ENCODE peak calls at places on chromosome 10, in six cellular contexts. U is cardiac muscle cell, M is IMR-90, H is stomach, T is nephron progenitor cell, P is kidney epithelial cell. A is an unnamed sample.

GRCh38 chr10:100345570-100346330 is 1.3 kb upstream of the SCD start:
- DNase-seq in M (peak; percentile 74), T (no peak), U (peak; percentile 31), H (no peak), P (peak; percentile 45), A (peak; percentile 79)

GRCh38 chr10:133030791-133031190 is 56.9 kb upstream of the ADGRA1 start:
- DNase-seq in H (no peak), P (no peak), M (no peak), T (peak; percentile 49), U (peak; percentile 38), A (no peak)

GRCh38 chr10:52871191-52871843 is 98.7 kb upstream of the MBL2 start:
- DNase-seq in P (no peak), U (no peak), T (no peak), M (no peak), H (no peak), A (no peak)

GRCh38 chr10:77105756-77106155 is 531.9 kb downstream of the KCNMA1 start:
- DNase-seq in H (no peak), P (no peak), M (peak; percentile 42), T (no peak), U (no peak), A (peak; percentile 20)

GRCh38 chr10:72455889-72456588 is 101.3 kb upstream of the DNAJB12 start:
- DNase-seq in T (no peak), U (peak; percentile 5), M (peak; percentile 22), H (no peak), P (peak; percentile 23), A (no peak)

GRCh38 chr10:58473966-58474365 is 38.7 kb upstream of the BICC1 start:
- DNase-seq in T (no peak), U (no peak), P (no peak), H (no peak), M (peak; percentile 53), A (peak; percentile 30)

GRCh38 chr10:46035923-46036849 is 5.8 kb upstream of the NCOA4 start:
- DNase-seq in T (no peak), H (no peak), P (no peak), U (no peak), M (no peak), A (no peak)

GRCh38 chr10:282294-283139 is 147.3 kb downstream of the ZMYND11 start:
- DNase-seq in H (no peak), P (no peak), U (no peak), M (peak; percentile 72), T (no peak), A (peak; percentile 47)

GRCh38 chr10:118045842-118046490 is 775 bp downstream of the RAB11FIP2 start:
- DNase-seq in H (peak; percentile 33), U (peak; percentile 30), P (no peak), T (no peak), M (peak; percentile 29), A (peak; percentile 38)

GRCh38 chr10:77667426-77668324 is 30.1 kb upstream of the KCNMA1 start:
- DNase-seq in H (no peak), U (no peak), T (no peak), M (no peak), P (no peak), A (no peak)

GRCh38 chr10:92811986-92812385 is 36.3 kb upstream of the EXOC6 start:
- DNase-seq in M (no peak), U (no peak), T (no peak), P (no peak), H (no peak), A (no peak)

GRCh38 chr10:11638055-11638698 is 26.7 kb upstream of the USP6NL start:
- DNase-seq in P (no peak), M (no peak), T (no peak), H (no peak), U (no peak), A (no peak)

GRCh38 chr10:123007558-123008378 is 827 bp downstream of the IKZF5 start:
- DNase-seq in T (peak; percentile 11), U (peak; percentile 64), M (peak; percentile 62), P (peak; percentile 35), H (peak; percentile 34), A (peak; percentile 54)

GRCh38 chr10:60208676-60209269 is 180.9 kb downstream of the ANK3 start:
- DNase-seq in P (no peak), H (no peak), U (peak; percentile 54), T (no peak), M (peak; percentile 49), A (peak; percentile 60)

GRCh38 chr10:1452777-1453176 is 284.5 kb downstream of the ADARB2 start:
- DNase-seq in M (no peak), T (no peak), U (no peak), P (no peak), H (no peak), A (no peak)

GRCh38 chr10:11157292-11158052 is 139.8 kb downstream of the CELF2 start:
- DNase-seq in P (no peak), H (no peak), U (no peak), M (no peak), T (no peak), A (no peak)

GRCh38 chr10:123146013-123146891 is 1.7 kb upstream of the HMX2 start:
- DNase-seq in H (no peak), M (no peak), P (no peak), T (peak; percentile 35), U (no peak), A (no peak)

GRCh38 chr10:26269754-26270153 is 53.2 kb downstream of the GAD2 start:
- DNase-seq in T (peak; percentile 18), U (peak; percentile 62), M (no peak), P (peak; percentile 10), H (no peak), A (peak; percentile 8)

GRCh38 chr10:66943590-66943989 is 17.8 kb downstream of the LRRTM3 start:
- DNase-seq in P (no peak), M (no peak), U (no peak), H (no peak), T (no peak), A (no peak)

GRCh38 chr10:119246862-119247549 is 39.6 kb downstream of the GRK5 start:
- DNase-seq in P (no peak), T (no peak), U (no peak), M (peak; percentile 97), H (no peak), A (peak; percentile 85)

DNA sequence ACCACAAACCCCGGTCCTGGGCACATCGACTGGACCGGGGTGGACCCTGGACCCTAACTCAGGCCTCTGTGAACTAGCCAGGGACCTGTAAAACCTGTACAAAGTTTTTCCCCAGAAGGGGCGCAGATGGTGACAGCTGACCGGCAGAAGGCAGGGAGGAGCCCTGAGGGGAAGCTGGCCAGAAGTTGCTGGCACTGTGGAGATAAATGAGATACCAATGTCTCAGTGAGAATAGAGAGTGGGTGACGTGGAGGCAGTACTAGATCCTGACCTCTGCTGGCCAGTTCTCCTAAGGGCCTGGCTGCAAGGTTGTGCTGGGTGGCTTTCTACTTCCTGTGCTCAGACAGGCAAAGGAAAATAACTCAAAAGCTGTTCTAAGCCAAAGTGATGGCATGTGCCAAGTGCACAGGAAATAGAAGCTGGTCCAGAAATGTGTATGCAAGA is 10.6 kb upstream of the TSPAN14 start:
- DNase-seq in P (no peak), M (no peak), U (no peak), T (no peak), H (no peak), A (no peak)
- TF ChIP-seq CTCF in P (peak; percentile 47), M (peak; percentile 15), U (peak; percentile 55), T (no peak), H (no peak), A (peak; percentile 56)

GRCh38 chr10:111319866-111320265 is 243.0 kb downstream of the ADRA2A start:
- DNase-seq in U (no peak), H (no peak), P (no peak), M (no peak), T (no peak), A (no peak)

DNA sequence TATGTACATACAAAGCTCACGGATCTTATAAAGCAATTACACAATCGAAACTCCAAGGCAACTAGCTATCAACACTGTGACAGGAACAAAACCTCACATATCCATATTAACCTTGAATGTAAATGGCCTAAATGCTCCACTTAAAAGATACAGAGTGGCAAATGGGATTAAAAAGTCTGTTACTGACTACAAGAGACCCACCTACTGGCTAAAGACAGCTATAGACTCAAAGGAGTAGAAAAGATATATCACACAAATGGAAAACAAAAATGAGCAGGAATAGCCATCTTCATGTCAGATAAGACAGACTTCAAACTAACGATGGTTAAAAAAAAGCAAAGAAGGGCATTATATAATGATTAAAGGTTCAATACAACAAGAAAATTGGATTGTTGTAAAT is 246.7 kb downstream of the ADRA2A start:
- DNase-seq in P (no peak), H (no peak), U (no peak), M (no peak), T (no peak), A (no peak)
- TF ChIP-seq CTCF in P (no peak), H (no peak), U (no peak), M (no peak), T (no peak), A (no peak)

GRCh38 chr10:24884316-24884715 is 68.1 kb downstream of the PRTFDC1 start:
- DNase-seq in P (no peak), U (no peak), M (no peak), T (no peak), H (no peak), A (peak; percentile 37)

GRCh38 chr10:24885551-24885950 is 66.9 kb downstream of the PRTFDC1 start:
- DNase-seq in M (peak; percentile 76), U (no peak), P (no peak), T (no peak), H (no peak), A (no peak)

GRCh38 chr10:24882047-24882698 is 70.2 kb downstream of the PRTFDC1 start:
- DNase-seq in H (no peak), T (no peak), M (peak; percentile 60), U (no peak), P (no peak), A (peak; percentile 73)

GRCh38 chr10:24886281-24886680 is 66.1 kb downstream of the PRTFDC1 start:
- DNase-seq in H (peak; percentile 76), M (no peak), P (no peak), U (no peak), T (no peak), A (no peak)

DNA sequence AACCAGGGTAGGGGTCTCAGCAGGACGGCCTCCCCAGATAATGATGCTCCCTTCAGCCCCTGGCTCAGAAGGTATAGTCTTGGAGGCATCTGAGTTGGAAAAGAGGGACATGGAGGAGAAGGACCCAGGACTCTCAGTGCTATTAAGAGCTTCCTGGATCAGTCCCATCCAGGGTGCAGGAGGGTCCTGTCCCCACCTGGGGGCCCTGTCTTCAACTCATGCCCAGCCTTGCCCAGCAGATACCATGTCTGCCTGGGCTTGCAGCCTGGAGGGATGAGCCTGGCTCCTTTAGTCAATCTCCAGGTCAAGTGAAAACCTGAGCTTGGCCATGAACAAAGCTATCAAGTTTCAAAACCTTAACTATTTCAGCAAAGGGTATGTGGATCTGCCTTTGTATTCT is 67.6 kb downstream of the PRTFDC1 start:
- DNase-seq in U (no peak), M (no peak), T (no peak), P (no peak), H (no peak), A (no peak)
- TF ChIP-seq CTCF in U (no peak), M (no peak), T (no peak), P (no peak), H (no peak), A (no peak)

GRCh38 chr10:63504145-63504881 is 16.9 kb upstream of the REEP3 start:
- DNase-seq in U (no peak), H (no peak), M (no peak), T (no peak), P (no peak), A (no peak)
- TF ChIP-seq CTCF in U (no peak), H (no peak), M (no peak), T (no peak), P (no peak), A (no peak)

DNA sequence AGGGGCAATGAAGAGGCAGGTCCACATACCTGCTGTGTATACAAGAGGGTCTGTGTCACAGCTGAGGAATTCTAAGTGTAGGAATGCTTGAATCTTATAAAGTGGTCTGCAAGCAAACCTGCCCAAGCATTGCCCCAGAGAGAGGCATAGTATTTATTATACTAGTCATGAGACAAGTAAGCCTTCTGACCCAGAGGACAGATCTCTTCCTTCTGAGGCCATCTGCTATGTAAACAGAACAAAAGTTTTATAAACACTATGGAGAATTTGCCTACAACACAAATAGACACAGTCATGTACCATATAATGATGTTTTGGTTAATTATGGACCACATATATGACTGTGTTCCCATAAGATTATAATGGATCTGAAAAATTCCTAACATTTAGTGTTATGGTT is 388.2 kb downstream of the NEBL start:
- DNase-seq in M (no peak), P (no peak), T (no peak), H (no peak), U (no peak), A (no peak)
- TF ChIP-seq CTCF in M (no peak), P (no peak), T (no peak), H (no peak), U (no peak), A (no peak)

A was measured in astrocyte of the spinal cord.